ENCODE peak calls at places on chromosomes 12 and 14, in five cellular contexts. One of them, this sample, is unnamed.
A peak's percentile ranks its signal among the peaks of the same experiment; 100 is the strongest.

GRCh38 chr12:58795825-58796224 is 124.5 kb downstream of the LRIG3 start:
- DNase-seq in EL: no peak
- DNase-seq in cardiac muscle cell: no peak
- DNase-seq in foreskin fibroblast: no peak
- DNase-seq in cardiac septum: no peak
- DNase-seq in this sample: no peak

GRCh38 chr12:12097821-12098688 is 27.3 kb downstream of the BCL2L14 start:
- DNase-seq in EL: no peak
- DNase-seq in cardiac muscle cell: no peak
- DNase-seq in foreskin fibroblast: no peak
- DNase-seq in cardiac septum: no peak
- DNase-seq in this sample: no peak

GRCh38 chr12:123937707-123938600 is 34.7 kb downstream of the CCDC92 start:
- DNase-seq in EL: peak; percentile 9
- DNase-seq in cardiac muscle cell: no peak
- DNase-seq in foreskin fibroblast: no peak
- DNase-seq in cardiac septum: no peak
- DNase-seq in this sample: no peak

GRCh38 chr14:59271734-59272133 is 83.3 kb downstream of the DAAM1 start:
- DNase-seq in EL: peak; percentile 43
- DNase-seq in cardiac muscle cell: no peak
- DNase-seq in foreskin fibroblast: no peak
- DNase-seq in cardiac septum: no peak
- DNase-seq in this sample: no peak

GRCh38 chr12:60123443-60124000 is 527.7 kb downstream of the SLC16A7 start:
- DNase-seq in EL: peak; percentile 41
- DNase-seq in cardiac muscle cell: no peak
- DNase-seq in foreskin fibroblast: no peak
- DNase-seq in cardiac septum: no peak
- DNase-seq in this sample: no peak

GRCh38 chr14:50766338-50766886 is 64.5 kb downstream of the NIN start:
- DNase-seq in EL: peak; percentile 89
- DNase-seq in cardiac muscle cell: peak; percentile 31
- DNase-seq in foreskin fibroblast: peak; percentile 88
- DNase-seq in cardiac septum: no peak
- DNase-seq in this sample: no peak

GRCh38 chr12:127923501-127923900 is 343.5 kb upstream of the TMEM132C start:
- DNase-seq in EL: no peak
- DNase-seq in cardiac muscle cell: no peak
- DNase-seq in foreskin fibroblast: no peak
- DNase-seq in cardiac septum: no peak
- DNase-seq in this sample: no peak

GRCh38 chr14:73633517-73634332 is 11.1 kb upstream of the DNAL1 start:
- DNase-seq in EL: peak; percentile 78
- DNase-seq in cardiac muscle cell: peak; percentile 71
- DNase-seq in foreskin fibroblast: peak; percentile 51
- DNase-seq in cardiac septum: peak; percentile 79
- DNase-seq in this sample: peak; percentile 84

GRCh38 chr12:11055306-11055705 is 6.8 kb downstream of the TAS2R46 start:
- DNase-seq in EL: no peak
- DNase-seq in cardiac muscle cell: no peak
- DNase-seq in foreskin fibroblast: no peak
- DNase-seq in cardiac septum: no peak
- DNase-seq in this sample: no peak

GRCh38 chr14:61343991-61344405 is 22.6 kb downstream of the PRKCH start:
- DNase-seq in EL: no peak
- DNase-seq in cardiac muscle cell: no peak
- DNase-seq in foreskin fibroblast: no peak
- DNase-seq in cardiac septum: no peak
- DNase-seq in this sample: no peak

GRCh38 chr12:46164186-46164585 is 104.7 kb downstream of the SLC38A1 start:
- DNase-seq in EL: no peak
- DNase-seq in cardiac muscle cell: no peak
- DNase-seq in foreskin fibroblast: no peak
- DNase-seq in cardiac septum: no peak
- DNase-seq in this sample: no peak

GRCh38 chr12:103791350-103791920 is 49.6 kb downstream of the NT5DC3 start:
- DNase-seq in EL: no peak
- DNase-seq in cardiac muscle cell: no peak
- DNase-seq in foreskin fibroblast: no peak
- DNase-seq in cardiac septum: no peak
- DNase-seq in this sample: no peak

GRCh38 chr14:36047912-36048311 is 128.6 kb downstream of the PTCSC3 start:
- DNase-seq in EL: no peak
- DNase-seq in cardiac muscle cell: no peak
- DNase-seq in foreskin fibroblast: no peak
- DNase-seq in cardiac septum: no peak
- DNase-seq in this sample: no peak

GRCh38 chr12:69688496-69689427 is 10.3 kb downstream of the BEST3 start:
- DNase-seq in EL: peak; percentile 97
- DNase-seq in cardiac muscle cell: peak; percentile 46
- DNase-seq in foreskin fibroblast: peak; percentile 92
- DNase-seq in cardiac septum: peak; percentile 79
- DNase-seq in this sample: no peak

GRCh38 chr12:57055834-57056233 is 5.9 kb upstream of the MYO1A start:
- DNase-seq in EL: no peak
- DNase-seq in cardiac muscle cell: no peak
- DNase-seq in foreskin fibroblast: no peak
- DNase-seq in cardiac septum: no peak
- DNase-seq in this sample: no peak

GRCh38 chr14:49982522-49982951 is 89.7 kb downstream of the ARF6 start:
- DNase-seq in EL: peak; percentile 97
- DNase-seq in cardiac muscle cell: no peak
- DNase-seq in foreskin fibroblast: peak; percentile 94
- DNase-seq in cardiac septum: no peak
- DNase-seq in this sample: no peak

GRCh38 chr14:53711205-53711604 is 245.4 kb downstream of the BMP4 start:
- DNase-seq in EL: no peak
- DNase-seq in cardiac muscle cell: no peak
- DNase-seq in foreskin fibroblast: no peak
- DNase-seq in cardiac septum: no peak
- DNase-seq in this sample: no peak

GRCh38 chr14:56482306-56482705 is 97.3 kb upstream of the TMEM260 start:
- DNase-seq in EL: peak; percentile 5
- DNase-seq in cardiac muscle cell: peak; percentile 51
- DNase-seq in foreskin fibroblast: no peak
- DNase-seq in cardiac septum: no peak
- DNase-seq in this sample: peak; percentile 21

GRCh38 chr14:76742961-76743360 is 18.3 kb upstream of the VASH1 start:
- DNase-seq in EL: no peak
- DNase-seq in cardiac muscle cell: no peak
- DNase-seq in foreskin fibroblast: no peak
- DNase-seq in cardiac septum: no peak
- DNase-seq in this sample: no peak

GRCh38 chr12:102959391-102959790 is 1.9 kb downstream of the ASCL1 start:
- DNase-seq in EL: no peak
- DNase-seq in cardiac muscle cell: no peak
- DNase-seq in foreskin fibroblast: no peak
- DNase-seq in cardiac septum: no peak
- DNase-seq in this sample: peak; percentile 44